ENCODE peak calls at places on chromosomes 5 and 9, in four cellular contexts. L is heart left ventricle, P is PC-3, D is transverse colon. I is an unnamed sample. For H3K4me1, the result is how much of the 10 kb centered on the place peaks cover.

GRCh38 chr5:130109152-130109551 is 204.9 kb downstream of the CHSY3 start:
- DNase-seq in L (no peak), D (no peak), P (peak), I (no peak)

GRCh38 chr9:91923145-91923544 is 26.9 kb downstream of the ROR2 start:
- DNase-seq in D (no peak), P (no peak), L (no peak), I (no peak)

GRCh38 chr9:12705738-12706391 is 12.7 kb downstream of the TYRP1 start:
- DNase-seq in P (peak), D (no peak), L (no peak), I (no peak)

GRCh38 chr5:136329791-136330190 is 35.6 kb downstream of the TRPC7 start:
- DNase-seq in P (no peak), L (no peak), D (no peak), I (no peak)

GRCh38 chr9:86575825-86576488 is 221.7 kb upstream of the TUT7 start:
- DNase-seq in L (peak), D (no peak), P (no peak), I (no peak)

GRCh38 chr9:37053684-37054512 is 19.8 kb upstream of the PAX5 start:
- DNase-seq in L (no peak), D (no peak), P (no peak), I (no peak)

GRCh38 chr9:81893929-81894328 is 34.3 kb upstream of the SPATA31D4 start:
- DNase-seq in D (no peak), P (no peak), L (no peak), I (no peak)

GRCh38 chr5:17127743-17128231 is 89.6 kb upstream of the BASP1 start:
- DNase-seq in L (no peak), D (no peak), P (peak), I (no peak)

GRCh38 chr5:102700126-102700851 is 54.8 kb upstream of the PAM start:
- DNase-seq in P (no peak), D (no peak), L (no peak), I (no peak)

GRCh38 chr9:89595646-89596045 is 9.2 kb upstream of the GADD45G start:
- DNase-seq in P (no peak), L (no peak), D (no peak), I (no peak)

GRCh38 chr9:121021294-121021693 is 28.8 kb downstream of the C5 start:
- DNase-seq in P (no peak), D (no peak), L (no peak), I (no peak)

GRCh38 chr5:44663991-44664710 is 144.6 kb upstream of the MRPS30 start:
- DNase-seq in L (peak), P (no peak), D (no peak), I (no peak)

GRCh38 chr9:107390806-107391205 is 98.8 kb downstream of the KLF4 start:
- DNase-seq in D (no peak), P (no peak), L (no peak), I (no peak)

GRCh38 chr5:77086611-77087483 is at the start of gene ZBED3:
- DNase-seq in D (peak), L (peak), P (peak), I (peak)

GRCh38 chr5:71783891-71784290 is 64.8 kb downstream of the CARTPT start:
- DNase-seq in D (no peak), P (peak), L (no peak), I (no peak)

GRCh38 chr5:89597878-89598277 is 714.9 kb upstream of the MEF2C start:
- DNase-seq in P (no peak), D (no peak), L (no peak), I (no peak)

GRCh38 chr5:13909271-13909670 is 35.2 kb downstream of the DNAH5 start:
- DNase-seq in L (no peak), P (no peak), D (no peak), I (no peak)

DNA sequence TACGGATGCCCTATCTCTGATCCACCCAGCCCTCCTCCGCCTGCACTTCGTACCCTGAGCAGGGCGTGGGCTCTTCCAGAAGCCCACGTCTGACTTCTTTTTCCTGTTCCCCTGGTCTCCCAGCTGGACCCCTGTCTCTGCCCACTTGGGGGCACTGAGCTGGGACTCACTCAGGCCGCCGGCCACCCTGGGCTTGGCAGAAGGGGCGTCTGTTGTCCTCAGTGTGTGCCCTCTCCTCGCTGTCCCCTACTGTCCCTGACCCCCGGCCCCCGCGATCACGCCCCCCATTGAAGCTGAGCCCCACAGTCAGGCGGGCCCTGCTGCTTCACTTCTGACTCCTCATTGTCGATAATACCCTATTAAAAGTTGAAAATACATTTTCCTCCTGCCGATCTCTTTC is 21.9 kb upstream of the RXRA start:
- DNase-seq in D (no peak), L (no peak), P (no peak), I (no peak)
- H3K4me3 ChIP-seq in D (no peak), L (no peak), P (no peak), I (no peak)

GRCh38 chr9:83458530-83458929 is 79.7 kb downstream of the FRMD3 start:
- DNase-seq in P (no peak), L (no peak), D (no peak), I (no peak)

GRCh38 chr9:83457005-83457404 is 81.2 kb downstream of the FRMD3 start:
- DNase-seq in D (no peak), P (no peak), L (no peak), I (no peak)

GRCh38 chr9:83456226-83456625 is 82.0 kb downstream of the FRMD3 start:
- DNase-seq in L (no peak), D (no peak), P (no peak), I (no peak)

DNA sequence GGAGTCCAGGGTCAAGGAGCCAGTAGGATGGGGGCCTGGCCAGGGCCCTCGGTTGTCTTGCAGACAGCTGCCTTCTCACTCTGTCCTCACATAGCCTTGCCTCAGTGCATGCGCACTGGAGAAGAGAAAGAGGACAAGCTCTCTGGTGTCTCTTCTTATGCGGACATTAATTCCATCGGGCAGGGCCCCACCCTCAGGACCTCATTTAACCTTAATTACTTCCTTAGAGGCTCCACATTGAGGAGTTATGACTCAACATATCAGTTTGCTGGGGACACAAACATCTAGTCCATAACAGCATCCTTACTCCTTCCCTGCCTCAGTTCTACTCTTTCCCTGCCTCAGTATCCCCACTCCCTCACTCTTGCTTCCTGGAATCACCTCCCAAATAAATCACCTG is 78.4 kb downstream of the FRMD3 start:
- DNase-seq in D (no peak), P (no peak), L (no peak), I (no peak)
- TF ChIP-seq CTCF in D (no peak), P (no peak), L (no peak), I (no peak)

GRCh38 chr9:16136961-16137360 is 584.1 kb downstream of the CCDC171 start:
- DNase-seq in D (no peak), P (no peak), L (peak), I (no peak)
- H3K4me1 ChIP-seq in D (under half), P (under half), L (under half), I (under half)

GRCh38 chr5:112320408-112320807 is 98.7 kb downstream of the EPB41L4A start:
- DNase-seq in D (no peak), L (no peak), P (no peak), I (no peak)
- H3K4me3 ChIP-seq in D (no peak), L (no peak), P (no peak), I (no peak)

GRCh38 chr5:127562252-127562651 is 44.8 kb downstream of the PRRC1 start:
- DNase-seq in P (peak), D (no peak), L (no peak), I (no peak)
- TF ChIP-seq CTCF in P (peak), D (peak), L (peak), I (no peak)

GRCh38 chr9:114347675-114348074 is 18.0 kb downstream of the ORM2 start:
- DNase-seq in D (no peak), P (no peak), L (no peak), I (no peak)
- H3K4me1 ChIP-seq in D (under half), P (under half), L (under half), I (under half)

DNA sequence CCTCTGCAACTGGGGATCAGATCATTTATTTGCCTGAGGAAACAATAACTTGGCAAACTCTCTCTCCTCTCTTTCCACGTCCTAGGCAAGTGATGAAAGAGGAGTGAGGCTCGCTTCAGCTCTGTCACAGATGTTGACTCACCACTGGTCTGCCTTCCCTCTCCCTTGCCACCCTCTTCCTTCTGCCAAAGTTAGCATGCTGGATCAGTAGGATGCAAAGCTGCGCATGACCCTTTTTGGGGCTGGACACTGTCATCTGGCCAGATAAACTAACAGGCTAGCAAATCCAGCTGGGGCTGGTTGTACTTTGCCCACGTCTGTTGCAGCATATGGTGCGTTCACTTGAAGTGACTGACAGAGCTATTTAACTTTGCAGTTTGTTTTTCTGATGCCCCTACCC is 36.2 kb upstream of the SMARCA2 start:
- DNase-seq in L (peak), P (no peak), D (no peak), I (no peak)
- H3K4me3 ChIP-seq in L (no peak), P (no peak), D (no peak), I (no peak)

GRCh38 chr9:88011005-88011766 is 36.9 kb upstream of the CDK20 start:
- DNase-seq in D (no peak), P (peak), L (no peak), I (no peak)
- TF ChIP-seq CTCF in D (no peak), P (peak), L (no peak), I (no peak)

DNA sequence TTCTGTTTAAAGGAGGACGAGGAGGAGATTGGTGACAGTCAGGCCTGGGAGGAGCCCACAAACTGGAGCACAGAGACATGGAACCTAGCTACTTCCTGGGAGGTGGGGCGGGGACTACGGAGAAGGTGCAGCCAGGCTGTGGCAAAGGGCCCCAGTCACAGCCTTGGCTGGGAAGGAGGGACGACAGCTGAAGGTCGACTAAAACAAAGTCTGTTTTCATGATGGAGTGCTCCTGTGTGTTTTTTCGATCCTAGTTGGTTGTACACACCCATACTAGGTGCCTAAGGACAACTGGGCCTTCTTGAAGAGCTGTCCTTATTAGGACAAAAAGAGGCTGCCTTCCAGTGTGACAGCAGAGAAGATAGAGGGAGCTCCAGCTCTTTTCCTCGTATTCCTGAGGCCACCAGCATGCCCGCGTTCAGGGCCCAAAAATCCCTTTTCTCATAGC is 2.9 kb downstream of the CCDC107 start:
- DNase-seq in L (no peak), P (peak), D (peak), I (no peak)
- H3K4me1 ChIP-seq in L (under half), P (under half), D (half or more), I (under half)

I was measured in lung.